ENCODE peak calls at places on chromosomes 12 and 14, in six cellular contexts. I is HCT116, M is heart left ventricle, W is esophagus squamous epithelium, K is breast epithelium, B is stomach. J is an unnamed sample.

GRCh38 chr12:6828671-6829531 is 694 bp downstream of the P3H3 start:
- DNase-seq in I (no peak), M (peak), W (no peak), K (no peak), B (peak), J (peak)

GRCh38 chr12:1115471-1116242 is 124.6 kb downstream of the ERC1 start:
- DNase-seq in I (peak), M (no peak), W (no peak), K (no peak), B (no peak), J (peak)

GRCh38 chr14:41785696-41786095 is 179.0 kb downstream of the LRFN5 start:
- DNase-seq in I (no peak), M (no peak), W (no peak), K (no peak), B (no peak), J (no peak)

GRCh38 chr14:100422556-100423420 is 99.6 kb downstream of the SLC25A47 start:
- DNase-seq in I (no peak), M (no peak), W (no peak), K (no peak), B (no peak), J (no peak)

GRCh38 chr12:26825459-26826016 is 7.5 kb downstream of the ITPR2 start:
- DNase-seq in I (no peak), M (no peak), W (no peak), K (no peak), B (no peak), J (no peak)

GRCh38 chr12:1915082-1915968 is 3.1 kb downstream of the CACNA2D4 start:
- DNase-seq in I (no peak), M (peak), W (no peak), K (peak), B (peak), J (no peak)

GRCh38 chr14:87873741-87874140 is 119.2 kb downstream of the GALC start:
- DNase-seq in I (no peak), M (no peak), W (no peak), K (no peak), B (no peak), J (no peak)

GRCh38 chr12:121582583-121583333 is 1.9 kb upstream of the KDM2B start:
- DNase-seq in I (no peak), M (no peak), W (no peak), K (no peak), B (no peak), J (peak)

GRCh38 chr12:97921957-97922722 is 459.5 kb downstream of the RMST start:
- DNase-seq in I (no peak), M (no peak), W (no peak), K (no peak), B (no peak), J (no peak)

GRCh38 chr14:54221971-54222370 is 174.8 kb upstream of the CDKN3 start:
- DNase-seq in I (no peak), M (no peak), W (no peak), K (no peak), B (no peak), J (no peak)

GRCh38 chr12:124654666-124655316 is 87.4 kb upstream of the NCOR2 start:
- DNase-seq in I (no peak), M (peak), W (no peak), K (peak), B (peak), J (peak)

GRCh38 chr12:83321971-83322370 is 635.3 kb downstream of the TMTC2 start:
- DNase-seq in I (no peak), M (no peak), W (no peak), K (no peak), B (no peak), J (no peak)

GRCh38 chr14:74804219-74804825 is 41.2 kb downstream of the YLPM1 start:
- DNase-seq in I (peak), M (no peak), W (no peak), K (no peak), B (no peak), J (peak)

GRCh38 chr12:122029620-122030426 is 8.1 kb downstream of the BCL7A start:
- DNase-seq in I (no peak), M (peak), W (no peak), K (peak), B (no peak), J (peak)

GRCh38 chr12:68981536-68981935 is 48.6 kb upstream of the CPM start:
- DNase-seq in I (no peak), M (no peak), W (no peak), K (no peak), B (no peak), J (no peak)

GRCh38 chr14:91901449-91902250 is 34.3 kb upstream of the TC2N start:
- DNase-seq in I (no peak), M (peak), W (no peak), K (no peak), B (peak), J (no peak)

GRCh38 chr12:30420561-30420960 is 275.1 kb downstream of the IPO8 start:
- DNase-seq in I (no peak), M (no peak), W (no peak), K (no peak), B (no peak), J (no peak)

GRCh38 chr14:36582011-36582873 is at the start of gene NKX2-8:
- DNase-seq in I (peak), M (no peak), W (no peak), K (no peak), B (no peak), J (peak)

GRCh38 chr12:31492599-31493196 is 98.2 kb downstream of the DENND5B start:
- DNase-seq in I (no peak), M (no peak), W (no peak), K (no peak), B (no peak), J (no peak)

GRCh38 chr14:38158468-38158867 is 49.2 kb upstream of the SSTR1 start:
- DNase-seq in I (no peak), M (no peak), W (no peak), K (no peak), B (no peak), J (no peak)

GRCh38 chr14:68460541-68460940 is 332.3 kb downstream of the ZFP36L1 start:
- DNase-seq in I (no peak), M (peak), W (no peak), K (no peak), B (no peak), J (peak)
- H3K27ac ChIP-seq in I (peak), M (no peak), W (peak), K (peak), B (peak), J (peak)

GRCh38 chr12:11581179-11581755 is 68.2 kb upstream of the ETV6 start:
- DNase-seq in I (peak), M (peak), W (no peak), K (peak), B (peak), J (peak)

GRCh38 chr12:11580125-11580751 is 69.2 kb upstream of the ETV6 start:
- DNase-seq in I (no peak), M (no peak), W (no peak), K (peak), B (peak), J (peak)

GRCh38 chr12:11576104-11576503 is 73.4 kb upstream of the ETV6 start:
- DNase-seq in I (no peak), M (no peak), W (no peak), K (peak), B (no peak), J (no peak)

GRCh38 chr12:11578461-11578993 is 70.9 kb upstream of the ETV6 start:
- DNase-seq in I (no peak), M (no peak), W (no peak), K (no peak), B (no peak), J (no peak)

GRCh38 chr12:11577658-11578260 is 71.7 kb upstream of the ETV6 start:
- DNase-seq in I (no peak), M (no peak), W (no peak), K (no peak), B (no peak), J (no peak)
- TF ChIP-seq CTCF in I (no peak), M (no peak), W (no peak), K (no peak), B (no peak), J (no peak)

GRCh38 chr12:57590892-57591566 is at the start of gene PIP4K2C:
- DNase-seq in I (peak), M (peak), W (no peak), K (peak), B (peak), J (peak)
- TF ChIP-seq POLR2A in I (peak), M (peak), W (no peak), K (peak), B (no peak), J (peak)

GRCh38 chr12:49397000-49397399 is 29.7 kb downstream of the SPATS2 start:
- DNase-seq in I (no peak), M (no peak), W (no peak), K (no peak), B (no peak), J (no peak)

GRCh38 chr12:49403887-49404517 is 36.7 kb downstream of the SPATS2 start:
- DNase-seq in I (no peak), M (no peak), W (no peak), K (no peak), B (no peak), J (no peak)

GRCh38 chr12:49400304-49400703 is 33.0 kb downstream of the SPATS2 start:
- DNase-seq in I (no peak), M (no peak), W (no peak), K (no peak), B (no peak), J (no peak)
- H3K27ac ChIP-seq in I (no peak), M (no peak), W (no peak), K (no peak), B (no peak), J (no peak)

GRCh38 chr12:107241421-107241820 is 148.1 kb upstream of the CRY1 start:
- DNase-seq in I (no peak), M (no peak), W (no peak), K (no peak), B (no peak), J (peak)
- TF ChIP-seq CTCF in I (no peak), M (no peak), W (no peak), K (no peak), B (no peak), J (no peak)